ENCODE peak calls at places on chromosomes 6 and 20, in six cellular contexts. E is H9, C is heart right ventricle, J is Panc1, H is SK-N-SH, V is fibroblast of lung. W is an unnamed sample.

GRCh38 chr20:63394069-63394468 is 32.9 kb upstream of the CHRNA4 start:
- DNase-seq in E (peak; percentile 78), C (no peak), J (no peak), H (no peak), V (no peak), W (peak; percentile 80)

GRCh38 chr20:33239418-33239817 is 3.6 kb downstream of the BPIFA1 start:
- DNase-seq in E (no peak), C (no peak), J (no peak), H (no peak), V (no peak), W (peak; percentile 1)

GRCh38 chr6:164827537-164827936 is 481.9 kb downstream of the C6orf118 start:
- DNase-seq in E (no peak), C (no peak), J (no peak), H (no peak), V (no peak), W (no peak)

GRCh38 chr6:35562060-35562459 is 49.4 kb upstream of the TULP1 start:
- DNase-seq in E (no peak), C (no peak), J (no peak), H (no peak), V (no peak), W (no peak)

GRCh38 chr6:125008261-125008671 is 46.0 kb downstream of the RNF217 start:
- DNase-seq in E (no peak), C (no peak), J (no peak), H (no peak), V (no peak), W (no peak)

GRCh38 chr20:59775221-59776055 is 158.0 kb downstream of the SYCP2 start:
- DNase-seq in E (peak; percentile 19), C (no peak), J (no peak), H (peak; percentile 5), V (no peak), W (peak; percentile 40)

GRCh38 chr6:51299649-51300380 is 481.1 kb downstream of the TFAP2B start:
- DNase-seq in E (no peak), C (no peak), J (no peak), H (no peak), V (no peak), W (no peak)

GRCh38 chr20:57612436-57612835 is 7.8 kb downstream of the ZBP1 start:
- DNase-seq in E (no peak), C (no peak), J (no peak), H (no peak), V (no peak), W (peak; percentile 7)

GRCh38 chr6:139927236-139927635 is 552.8 kb upstream of the CITED2 start:
- DNase-seq in E (no peak), C (no peak), J (no peak), H (no peak), V (peak; percentile 96), W (no peak)

GRCh38 chr20:60116128-60116909 is 158.1 kb downstream of the CDH26 start:
- DNase-seq in E (no peak), C (no peak), J (no peak), H (no peak), V (no peak), W (no peak)

GRCh38 chr6:2766767-2767314 is 1.6 kb downstream of the WRNIP1 start:
- DNase-seq in E (no peak), C (no peak), J (no peak), H (no peak), V (peak; percentile 33), W (no peak)

GRCh38 chr6:113385020-113385431 is 472.1 kb upstream of the MARCKS start:
- DNase-seq in E (no peak), C (no peak), J (no peak), H (no peak), V (peak; percentile 54), W (no peak)

GRCh38 chr6:158373209-158373608 is 60.9 kb downstream of the TULP4 start:
- DNase-seq in E (no peak), C (no peak), J (no peak), H (no peak), V (no peak), W (no peak)

GRCh38 chr20:41142914-41143313 is 5.6 kb downstream of the PLCG1 start:
- DNase-seq in E (no peak), C (no peak), J (no peak), H (no peak), V (no peak), W (no peak)

GRCh38 chr20:5612476-5613291 is 137.5 kb upstream of the SHLD1 start:
- DNase-seq in E (no peak), C (no peak), J (no peak), H (peak; percentile 28), V (peak; percentile 90), W (no peak)

DNA sequence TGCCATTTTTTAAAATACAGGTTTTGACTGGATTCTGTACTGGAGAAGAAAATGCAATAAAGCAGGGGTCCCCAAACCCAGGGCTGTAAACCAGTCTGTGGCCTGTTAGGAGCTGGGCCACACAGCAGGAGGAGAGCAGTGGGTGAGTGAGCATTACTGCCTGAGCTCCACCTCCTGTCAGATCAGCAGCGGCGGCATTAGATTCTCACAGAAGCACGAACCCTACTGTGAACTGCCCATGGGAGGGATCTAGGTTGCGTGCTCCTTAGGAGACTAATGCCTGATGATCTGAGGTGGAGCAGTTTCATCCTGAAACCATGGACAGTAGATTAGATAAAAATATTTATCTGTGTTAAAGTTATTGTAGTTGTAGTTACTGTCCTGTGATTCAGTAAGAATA is 21.1 kb upstream of the FBXO9 start:
- DNase-seq in E (peak; percentile 60), C (no peak), J (no peak), H (no peak), V (peak; percentile 51), W (peak; percentile 85)
- TF ChIP-seq CTCF in E (no peak), C (no peak), J (no peak), H (no peak), V (no peak), W (peak; percentile 13)

GRCh38 chr6:137218917-137219663 is at the start of gene IFNGR1:
- DNase-seq in E (peak; percentile 95), C (peak; percentile 99), J (peak; percentile 50), H (peak; percentile 95), V (peak; percentile 91), W (peak; percentile 98)

GRCh38 chr6:137217801-137218472 is 1.2 kb downstream of the IFNGR1 start:
- DNase-seq in E (no peak), C (no peak), J (no peak), H (no peak), V (peak; percentile 48), W (no peak)

GRCh38 chr6:137222376-137222775 is 3.2 kb upstream of the IFNGR1 start:
- DNase-seq in E (no peak), C (no peak), J (no peak), H (no peak), V (no peak), W (no peak)

GRCh38 chr6:137218473-137218916 is 690 bp downstream of the IFNGR1 start:
- DNase-seq in E (no peak), C (no peak), J (peak; percentile 20), H (peak; percentile 35), V (peak; percentile 40), W (peak; percentile 49)

DNA sequence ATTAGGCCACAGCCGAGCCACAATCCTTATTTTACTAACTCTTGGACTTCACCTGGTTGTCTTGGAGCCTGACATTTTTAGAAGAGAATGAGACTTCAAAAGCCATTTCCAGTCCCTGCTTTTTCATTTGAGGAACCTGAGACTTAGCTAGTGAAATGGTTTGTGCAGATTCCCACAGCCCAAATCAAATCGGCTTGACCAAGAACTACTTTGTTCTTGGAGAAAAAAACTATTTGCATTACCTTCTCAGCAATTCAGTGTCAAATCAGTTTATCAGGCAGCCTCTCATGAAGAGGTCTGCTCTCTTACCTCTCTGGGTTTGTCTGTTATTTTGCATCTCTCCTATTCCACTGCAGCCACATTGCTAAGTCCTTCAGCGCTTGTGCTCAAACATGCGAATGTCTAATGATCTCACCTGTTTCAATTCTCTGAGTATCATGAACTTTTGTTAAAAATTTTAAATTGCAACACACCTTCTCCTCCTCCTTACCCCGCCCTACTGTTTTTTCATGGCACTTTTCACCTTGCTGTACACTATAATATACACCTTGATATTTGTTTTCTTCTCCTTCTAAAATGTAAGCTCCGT is 573 bp upstream of the IFNGR1 start:
- DNase-seq in E (no peak), C (no peak), J (no peak), H (no peak), V (no peak), W (no peak)
- H3K4me1 ChIP-seq in E (peaks cover 3% of the 10 kb centered on the region), C (peaks cover 82% of the 10 kb centered on the region), J (peaks cover 23% of the 10 kb centered on the region), H (no peaks in the 10 kb centered on the region), V (peaks cover 5% of the 10 kb centered on the region), W (no peaks in the 10 kb centered on the region)

GRCh38 chr6:72824833-72825232 is 203.0 kb downstream of the KCNQ5 start:
- DNase-seq in E (no peak), C (no peak), J (no peak), H (no peak), V (no peak), W (no peak)

GRCh38 chr6:72822691-72823090 is 200.8 kb downstream of the KCNQ5 start:
- DNase-seq in E (no peak), C (no peak), J (no peak), H (no peak), V (no peak), W (no peak)

GRCh38 chr6:72826744-72827438 is 205.0 kb downstream of the KCNQ5 start:
- DNase-seq in E (no peak), C (no peak), J (no peak), H (no peak), V (peak; percentile 76), W (no peak)

GRCh38 chr6:72826033-72826432 is 204.2 kb downstream of the KCNQ5 start:
- DNase-seq in E (no peak), C (no peak), J (no peak), H (no peak), V (peak; percentile 19), W (no peak)

GRCh38 chr6:72825265-72825918 is 203.5 kb downstream of the KCNQ5 start:
- DNase-seq in E (no peak), C (no peak), J (no peak), H (no peak), V (peak; percentile 45), W (no peak)
- H3K27ac ChIP-seq in E (no peak overlapping the region), C (no peak overlapping the region), J (no peak overlapping the region), H (no peak overlapping the region), V (peak overlapping the region; percentile 79), W (no peak overlapping the region)

GRCh38 chr6:28218312-28219248 is 6.5 kb upstream of the ZSCAN9 start:
- DNase-seq in E (peak; percentile 69), C (peak; percentile 85), J (no peak), H (peak; percentile 93), V (peak; percentile 64), W (peak; percentile 81)
- TF ChIP-seq CTCF in E (peak; percentile 14), C (no peak), J (no peak), H (no peak), V (no peak), W (peak; percentile 15)